ENCODE peak calls at places on chromosomes 11 and 22, in five cellular contexts. L is HCT116, Z is HepG2, Y is IMR-90, O is GM12878. B is an unnamed sample.
A peak's percentile ranks its signal among the peaks of the same experiment; 100 is the strongest.

GRCh38 chr11:34890089-34890488 is 26.1 kb downstream of the APIP start:
- DNase-seq in L (no peak), Z (no peak), Y (no peak), O (no peak), B (no peak)

GRCh38 chr11:12754582-12755250 is 80.5 kb downstream of the TEAD1 start:
- DNase-seq in L (no peak), Z (no peak), Y (no peak), O (no peak), B (no peak)

GRCh38 chr11:12248330-12248729 is 129.0 kb upstream of the PARVA start:
- DNase-seq in L (no peak), Z (peak; percentile 69), Y (peak; percentile 57), O (no peak), B (peak; percentile 23)

GRCh38 chr11:66150140-66150539 is 80.1 kb downstream of the PACS1 start:
- DNase-seq in L (no peak), Z (no peak), Y (peak; percentile 8), O (no peak), B (no peak)

GRCh38 chr22:47388778-47389177 is 626.3 kb downstream of the TBC1D22A start:
- DNase-seq in L (no peak), Z (no peak), Y (no peak), O (no peak), B (no peak)

GRCh38 chr11:70265341-70265740 is 5.1 kb upstream of the PPFIA1 start:
- DNase-seq in L (no peak), Z (no peak), Y (no peak), O (no peak), B (no peak)

GRCh38 chr11:13207665-13208594 is 69.7 kb upstream of the BMAL1 start:
- DNase-seq in L (no peak), Z (peak; percentile 54), Y (peak; percentile 84), O (no peak), B (no peak)

GRCh38 chr11:14012836-14013235 is 50.3 kb downstream of the SPON1 start:
- DNase-seq in L (no peak), Z (no peak), Y (peak; percentile 67), O (no peak), B (no peak)

GRCh38 chr11:11451501-11452005 is 98.5 kb upstream of the CSNK2A3 start:
- DNase-seq in L (peak; percentile 46), Z (peak; percentile 82), Y (peak; percentile 24), O (peak; percentile 56), B (peak; percentile 53)

GRCh38 chr22:27115816-27116256 is 458.4 kb downstream of the MIAT start:
- DNase-seq in L (peak; percentile 92), Z (peak; percentile 77), Y (peak; percentile 87), O (no peak), B (peak; percentile 92)

GRCh38 chr11:32233928-32234327 is 143.1 kb downstream of the RCN1 start:
- DNase-seq in L (no peak), Z (no peak), Y (no peak), O (no peak), B (no peak)

GRCh38 chr11:114562166-114562916 is 2.7 kb upstream of the NXPE1 start:
- DNase-seq in L (no peak), Z (no peak), Y (peak; percentile 59), O (no peak), B (no peak)

GRCh38 chr22:46584081-46584903 is 35.9 kb upstream of the GRAMD4 start:
- DNase-seq in L (no peak), Z (no peak), Y (peak; percentile 48), O (no peak), B (no peak)

GRCh38 chr11:65116370-65117205 is 913 bp downstream of the ZNHIT2 start:
- DNase-seq in L (no peak), Z (no peak), Y (peak; percentile 72), O (no peak), B (peak; percentile 28)

GRCh38 chr22:41816871-41817270 is 16.0 kb upstream of the SREBF2 start:
- DNase-seq in L (no peak), Z (no peak), Y (no peak), O (no peak), B (no peak)

GRCh38 chr11:119179983-119180382 is 5.3 kb upstream of the NHERF4 start:
- DNase-seq in L (no peak), Z (no peak), Y (no peak), O (no peak), B (no peak)

GRCh38 chr11:10640308-10640707 is 53.2 kb downstream of the IRAG1 start:
- DNase-seq in L (no peak), Z (no peak), Y (no peak), O (no peak), B (no peak)

GRCh38 chr22:39174498-39175120 is 22.1 kb upstream of the CBX7 start:
- DNase-seq in L (peak; percentile 23), Z (peak; percentile 93), Y (peak; percentile 89), O (no peak), B (peak; percentile 86)

GRCh38 chr11:129731316-129731715 is 84.3 kb upstream of the TMEM45B start:
- DNase-seq in L (no peak), Z (no peak), Y (no peak), O (no peak), B (peak; percentile 4)

GRCh38 chr11:114960117-114960516 is 281.8 kb downstream of the NXPE2 start:
- DNase-seq in L (no peak), Z (no peak), Y (no peak), O (no peak), B (no peak)

GRCh38 chr11:27839226-27839913 is 139.1 kb upstream of the BDNF start:
- DNase-seq in L (no peak), Z (peak; percentile 5), Y (peak; percentile 19), O (no peak), B (no peak)

GRCh38 chr11:76205252-76206076 is 838 bp downstream of the WNT11 start:
- DNase-seq in L (no peak), Z (no peak), Y (no peak), O (no peak), B (no peak)

GRCh38 chr11:78737891-78738290 is 163.2 kb upstream of the NARS2 start:
- DNase-seq in L (no peak), Z (no peak), Y (peak; percentile 61), O (no peak), B (no peak)

GRCh38 chr22:30408388-30409101 is 11.7 kb downstream of the SEC14L2 start:
- DNase-seq in L (no peak), Z (peak; percentile 35), Y (peak; percentile 65), O (no peak), B (no peak)

GRCh38 chr11:75313457-75314272 is 37.8 kb downstream of the ARRB1 start:
- DNase-seq in L (no peak), Z (no peak), Y (peak; percentile 81), O (no peak), B (no peak)

GRCh38 chr22:47423266-47423665 is 660.8 kb downstream of the TBC1D22A start:
- DNase-seq in L (no peak), Z (no peak), Y (no peak), O (no peak), B (no peak)

GRCh38 chr11:74311352-74311926 is at the start of gene P4HA3:
- DNase-seq in L (peak; percentile 18), Z (peak; percentile 13), Y (peak; percentile 28), O (no peak), B (peak; percentile 64)

GRCh38 chr11:130146797-130147196 is 12.8 kb upstream of the ST14 start:
- DNase-seq in L (no peak), Z (no peak), Y (no peak), O (no peak), B (no peak)

GRCh38 chr22:49712195-49712791 is 115.4 kb downstream of the BRD1 start:
- DNase-seq in L (no peak), Z (no peak), Y (no peak), O (no peak), B (no peak)

GRCh38 chr22:41050873-41051272 is 41.5 kb upstream of the EP300 start:
- DNase-seq in L (no peak), Z (no peak), Y (no peak), O (no peak), B (no peak)

DNA sequence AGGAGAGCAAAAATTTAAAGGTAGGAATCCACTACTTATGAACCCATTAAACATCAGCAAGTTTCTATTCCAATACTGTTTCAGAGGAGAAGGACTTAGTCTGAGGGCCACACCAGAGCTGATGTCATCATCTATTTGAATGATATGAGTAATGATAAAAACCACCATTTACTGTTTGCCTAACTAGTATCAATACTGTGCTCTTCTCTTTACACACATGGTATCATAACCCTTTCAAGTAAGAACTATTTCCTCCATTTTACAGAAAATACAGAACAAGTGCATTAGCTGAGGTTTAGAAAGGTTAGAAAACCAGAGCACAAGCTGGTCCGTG is 651.3 kb upstream of the KIRREL3 start:
- DNase-seq in L (no peak), Z (no peak), Y (peak; percentile 48), O (no peak), B (no peak)
- TF ChIP-seq CEBPB in L (no peak), Z (no peak), Y (no peak), O (no peak), B (no peak)

GRCh38 chr11:636511-637332 is at the start of gene DRD4:
- DNase-seq in L (no peak), Z (no peak), Y (peak; percentile 37), O (no peak), B (no peak)
- TF ChIP-seq CEBPB in L (no peak), Z (no peak), Y (no peak), O (no peak), B (no peak)

DNA sequence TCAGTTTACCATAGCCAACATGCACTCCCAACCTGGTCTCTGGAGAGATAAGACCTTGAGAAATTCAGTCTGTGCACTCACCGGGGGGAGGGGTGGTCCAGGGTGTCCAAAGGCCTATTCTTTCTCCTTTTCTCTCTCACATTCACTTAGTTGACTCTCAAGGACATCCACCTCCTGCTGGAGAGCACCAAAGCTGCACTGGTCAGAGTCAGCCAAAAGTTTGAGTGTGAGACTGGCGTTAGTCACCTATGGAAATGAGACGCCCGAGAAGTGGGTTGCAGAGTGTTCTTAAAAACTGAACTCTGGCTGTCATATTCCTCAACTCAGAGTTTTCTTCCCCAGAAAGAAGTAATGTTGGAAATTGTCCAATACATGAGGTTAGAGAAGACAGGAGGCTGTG is 5.0 kb upstream of the UBQLNL start:
- DNase-seq in L (no peak), Z (no peak), Y (no peak), O (no peak), B (no peak)
- TF ChIP-seq CEBPB in L (no peak), Z (no peak), Y (no peak), O (no peak), B (no peak)

GRCh38 chr11:59426361-59427067 is at the start of gene OR5A2:
- DNase-seq in L (no peak), Z (no peak), Y (no peak), O (no peak), B (no peak)

GRCh38 chr11:59423835-59424234 is 2.4 kb downstream of the OR5A2 start:
- DNase-seq in L (no peak), Z (no peak), Y (no peak), O (no peak), B (no peak)

GRCh38 chr11:59425131-59425530 is 1.1 kb downstream of the OR5A2 start:
- DNase-seq in L (no peak), Z (no peak), Y (no peak), O (no peak), B (no peak)

GRCh38 chr11:59429924-59430516 is 3.8 kb upstream of the OR5A2 start:
- DNase-seq in L (peak; percentile 56), Z (peak; percentile 53), Y (peak; percentile 45), O (peak; percentile 61), B (peak; percentile 50)

GRCh38 chr11:59427068-59427382 is 812 bp upstream of the OR5A2 start:
- DNase-seq in L (no peak), Z (no peak), Y (no peak), O (no peak), B (no peak)
- TF ChIP-seq CEBPB in L (no peak), Z (no peak), Y (no peak), O (no peak), B (no peak)

B was measured in A549.